ENCODE peak calls at places on chromosomes 5 and 9, in ten cellular contexts. M is effector CD4-positive, alpha-beta T cell; T is T-helper 1 cell; H is endothelial cell; N is AG04449; O is stimulated activated naive B cell treated with anti-CD40 and anti-IgM and Interleukin-4, amounts not matched to agents 10 μg/mL and 1 μg/mL and 100 μg/mL, for 72 hours; E is amygdala; C is fibroblast of lung; V is left colon; P is NCI-H1105 treated with DMSO at 0.1 percent for 48 hours. S is an unnamed sample.

GRCh38 chr5:125064610-125065009 is 318.2 kb upstream of the ZNF608 start:
- DNase-seq in V (no peak), O (no peak), E (no peak), C (peak; percentile 81), P (no peak), N (no peak), M (no peak), T (no peak), H (no peak), S (no peak)

GRCh38 chr9:21919377-21920362 is 74.5 kb downstream of the CDKN2A start:
- DNase-seq in V (no peak), E (no peak), P (peak; percentile 3), O (no peak), M (peak; percentile 13), C (peak; percentile 81), T (peak; percentile 86), H (no peak), N (peak; percentile 19), S (no peak)

GRCh38 chr5:85545129-85545528 is 1072.6 kb upstream of the COX7C start:
- DNase-seq in T (no peak), H (no peak), N (no peak), V (no peak), O (no peak), C (no peak), E (no peak), P (no peak), M (no peak), S (no peak)

GRCh38 chr5:137847699-137848098 is 20.0 kb upstream of the MYOT start:
- DNase-seq in P (no peak), V (no peak), O (peak; percentile 4), H (no peak), T (no peak), C (no peak), M (no peak), N (no peak), E (no peak), S (no peak)

GRCh38 chr5:169280286-169280685 is 20.7 kb downstream of the SLIT3 start:
- DNase-seq in O (no peak), V (no peak), C (peak; percentile 22), M (no peak), H (no peak), N (no peak), E (peak; percentile 63), T (no peak), P (no peak), S (no peak)

GRCh38 chr9:16885896-16886295 is 15.4 kb upstream of the BNC2 start:
- DNase-seq in E (no peak), P (no peak), T (no peak), V (no peak), O (no peak), M (no peak), C (no peak), H (no peak), N (no peak), S (no peak)

GRCh38 chr5:3307982-3308621 is 287.5 kb upstream of the IRX1 start:
- DNase-seq in V (no peak), M (no peak), E (no peak), P (no peak), T (no peak), O (no peak), H (no peak), N (no peak), C (no peak), S (no peak)

GRCh38 chr9:94016744-94017143 is 61.6 kb upstream of the BARX1 start:
- DNase-seq in C (no peak), H (no peak), N (no peak), T (no peak), E (no peak), M (no peak), V (peak; percentile 20), P (no peak), O (no peak), S (no peak)

GRCh38 chr9:133452562-133452961 is 7.2 kb upstream of the CACFD1 start:
- DNase-seq in V (no peak), C (no peak), T (no peak), H (no peak), O (no peak), P (no peak), N (no peak), M (no peak), E (no peak), S (no peak)

GRCh38 chr9:6827370-6827949 is 69.7 kb downstream of the KDM4C start:
- DNase-seq in V (no peak), T (peak; percentile 63), C (peak; percentile 36), M (peak; percentile 8), N (no peak), E (no peak), P (peak; percentile 68), H (peak; percentile 61), O (peak; percentile 35), S (no peak)

GRCh38 chr9:14511452-14511851 is 181.8 kb downstream of the ZDHHC21 start:
- DNase-seq in O (no peak), E (no peak), T (no peak), P (no peak), C (peak; percentile 8), N (no peak), M (no peak), H (no peak), V (no peak), S (no peak)

GRCh38 chr5:142749321-142749720 is 20.9 kb upstream of the ARHGAP26 start:
- DNase-seq in N (no peak), T (peak; percentile 58), P (no peak), O (no peak), M (no peak), C (peak; percentile 81), V (no peak), H (no peak), E (no peak), S (no peak)

GRCh38 chr5:153523831-153524230 is 33.4 kb downstream of the GRIA1 start:
- DNase-seq in H (no peak), C (peak; percentile 84), V (peak; percentile 5), O (no peak), P (no peak), E (no peak), M (no peak), T (no peak), N (no peak), S (no peak)

GRCh38 chr5:107431998-107432397 is 238.7 kb downstream of the EFNA5 start:
- DNase-seq in H (no peak), T (no peak), P (no peak), V (no peak), E (no peak), O (no peak), N (no peak), C (peak; percentile 65), M (no peak), S (no peak)

GRCh38 chr5:73039082-73039481 is 81.3 kb upstream of the TMEM171 start:
- DNase-seq in N (no peak), T (no peak), E (no peak), P (peak; percentile 4), M (no peak), H (no peak), C (peak; percentile 8), O (no peak), V (no peak), S (no peak)

GRCh38 chr5:180808461-180809000 is 5.9 kb upstream of the MGAT1 start:
- DNase-seq in T (no peak), M (no peak), E (no peak), O (no peak), P (no peak), N (no peak), V (peak; percentile 21), C (no peak), H (no peak), S (no peak)

GRCh38 chr9:136823136-136824046 is 15.6 kb downstream of the RABL6 start:
- DNase-seq in M (no peak), C (no peak), V (no peak), N (no peak), T (no peak), O (no peak), H (no peak), P (no peak), E (no peak), S (no peak)

GRCh38 chr9:35226685-35227084 is 64.9 kb downstream of the UNC13B start:
- DNase-seq in M (no peak), H (no peak), V (no peak), E (no peak), C (no peak), O (no peak), T (no peak), P (peak; percentile 92), N (no peak), S (no peak)

GRCh38 chr5:65113766-65114165 is 345.0 kb downstream of the CWC27 start:
- DNase-seq in E (no peak), C (peak; percentile 26), V (no peak), H (no peak), T (no peak), N (no peak), P (no peak), M (no peak), O (no peak), S (no peak)

GRCh38 chr5:149153751-149154610 is 12.7 kb downstream of the ABLIM3 start:
- DNase-seq in N (peak; percentile 38), M (no peak), O (no peak), V (no peak), E (no peak), T (no peak), C (peak; percentile 70), H (no peak), P (no peak), S (no peak)

GRCh38 chr5:162248107-162248713 is 180.6 kb downstream of the GABRG2 start:
- DNase-seq in O (no peak), T (no peak), C (no peak), E (no peak), P (no peak), V (no peak), H (peak; percentile 7), N (no peak), M (no peak), S (no peak)

GRCh38 chr5:2120361-2120760 is 237.6 kb upstream of the IRX4 start:
- DNase-seq in T (no peak), O (no peak), N (no peak), C (no peak), V (no peak), M (no peak), P (no peak), H (no peak), E (no peak), S (no peak)

GRCh38 chr5:77282337-77283027 is 72.0 kb downstream of the PDE8B start:
- DNase-seq in N (no peak), V (no peak), M (no peak), C (peak; percentile 50), P (no peak), E (no peak), H (no peak), T (no peak), O (no peak), S (no peak)

GRCh38 chr9:113579270-113580040 is 115.9 kb downstream of the RGS3 start:
- DNase-seq in O (peak; percentile 33), E (no peak), V (peak; percentile 50), P (no peak), N (no peak), M (peak; percentile 9), H (no peak), T (peak; percentile 67), C (peak; percentile 75), S (peak; percentile 6)

GRCh38 chr5:178994580-178995340 is at the start of gene GRM6:
- DNase-seq in P (no peak), E (no peak), O (no peak), C (no peak), H (no peak), V (no peak), T (no peak), N (no peak), M (no peak), S (no peak)